ENCODE peak calls at places on chromosomes 2 and 18, in six cellular contexts. One of them, this sample, is unnamed. For H3K9me3, the result is how much of the 10 kb centered on the place peaks cover.

GRCh38 chr2:190517468-190517867 is 17.1 kb downstream of the NEMP2 start:
- DNase-seq in OCI-LY7: no peak
- DNase-seq in K562: no peak
- DNase-seq in CD8-positive, alpha-beta memory T cell: no peak
- DNase-seq in HCT116: no peak
- DNase-seq in WERI-Rb-1: no peak
- DNase-seq in this sample: no peak

GRCh38 chr2:110718990-110719389 is 13.4 kb upstream of the ACOXL start:
- DNase-seq in CD8-positive, alpha-beta memory T cell: no peak
- DNase-seq in OCI-LY7: no peak
- DNase-seq in K562: no peak
- DNase-seq in WERI-Rb-1: no peak
- DNase-seq in HCT116: no peak
- DNase-seq in this sample: no peak

GRCh38 chr2:11121099-11121822 is 34.0 kb upstream of the SLC66A3 start:
- DNase-seq in CD8-positive, alpha-beta memory T cell: no peak
- DNase-seq in WERI-Rb-1: peak
- DNase-seq in HCT116: no peak
- DNase-seq in OCI-LY7: no peak
- DNase-seq in K562: no peak
- DNase-seq in this sample: no peak

GRCh38 chr2:199738723-199739412 is 112.1 kb downstream of the FTCDNL1 start:
- DNase-seq in HCT116: no peak
- DNase-seq in WERI-Rb-1: no peak
- DNase-seq in K562: no peak
- DNase-seq in CD8-positive, alpha-beta memory T cell: no peak
- DNase-seq in OCI-LY7: no peak
- DNase-seq in this sample: no peak

GRCh38 chr18:66900837-66901236 is 296.9 kb upstream of the CDH19 start:
- DNase-seq in CD8-positive, alpha-beta memory T cell: no peak
- DNase-seq in WERI-Rb-1: no peak
- DNase-seq in HCT116: no peak
- DNase-seq in K562: no peak
- DNase-seq in OCI-LY7: no peak
- DNase-seq in this sample: no peak

GRCh38 chr18:12839526-12840196 is 44.4 kb downstream of the PTPN2 start:
- DNase-seq in HCT116: no peak
- DNase-seq in OCI-LY7: peak
- DNase-seq in WERI-Rb-1: no peak
- DNase-seq in CD8-positive, alpha-beta memory T cell: no peak
- DNase-seq in K562: no peak
- DNase-seq in this sample: no peak

GRCh38 chr18:37570336-37570930 is 4.8 kb upstream of the CELF4 start:
- DNase-seq in CD8-positive, alpha-beta memory T cell: no peak
- DNase-seq in OCI-LY7: no peak
- DNase-seq in K562: no peak
- DNase-seq in WERI-Rb-1: peak
- DNase-seq in HCT116: no peak
- DNase-seq in this sample: no peak

GRCh38 chr2:85394256-85394655 is 15.9 kb downstream of the CAPG start:
- DNase-seq in K562: no peak
- DNase-seq in WERI-Rb-1: no peak
- DNase-seq in HCT116: no peak
- DNase-seq in CD8-positive, alpha-beta memory T cell: no peak
- DNase-seq in OCI-LY7: no peak
- DNase-seq in this sample: no peak

GRCh38 chr2:202718614-202719013 is 83.8 kb downstream of the FAM117B start:
- DNase-seq in OCI-LY7: no peak
- DNase-seq in CD8-positive, alpha-beta memory T cell: no peak
- DNase-seq in HCT116: peak
- DNase-seq in WERI-Rb-1: no peak
- DNase-seq in K562: no peak
- DNase-seq in this sample: no peak

GRCh38 chr2:36861896-36862295 is 104.4 kb downstream of the STRN start:
- DNase-seq in HCT116: no peak
- DNase-seq in CD8-positive, alpha-beta memory T cell: no peak
- DNase-seq in WERI-Rb-1: no peak
- DNase-seq in K562: no peak
- DNase-seq in OCI-LY7: no peak
- DNase-seq in this sample: no peak

GRCh38 chr2:150681120-150681796 is 193.8 kb upstream of the RND3 start:
- DNase-seq in HCT116: no peak
- DNase-seq in OCI-LY7: no peak
- DNase-seq in CD8-positive, alpha-beta memory T cell: no peak
- DNase-seq in K562: no peak
- DNase-seq in WERI-Rb-1: no peak
- DNase-seq in this sample: no peak

GRCh38 chr2:231270221-231271114 is 72.0 kb downstream of the ARMC9 start:
- DNase-seq in K562: no peak
- DNase-seq in HCT116: no peak
- DNase-seq in WERI-Rb-1: no peak
- DNase-seq in CD8-positive, alpha-beta memory T cell: no peak
- DNase-seq in OCI-LY7: no peak
- DNase-seq in this sample: no peak

GRCh38 chr2:101277111-101277510 is 24.4 kb downstream of the CNOT11 start:
- DNase-seq in HCT116: no peak
- DNase-seq in CD8-positive, alpha-beta memory T cell: no peak
- DNase-seq in K562: no peak
- DNase-seq in WERI-Rb-1: peak
- DNase-seq in OCI-LY7: no peak
- DNase-seq in this sample: no peak

GRCh38 chr2:66217039-66217438 is 217.9 kb upstream of the MEIS1 start:
- DNase-seq in CD8-positive, alpha-beta memory T cell: no peak
- DNase-seq in HCT116: no peak
- DNase-seq in WERI-Rb-1: no peak
- DNase-seq in OCI-LY7: no peak
- DNase-seq in K562: no peak
- DNase-seq in this sample: no peak
- H3K9me3 ChIP-seq in CD8-positive, alpha-beta memory T cell: under half
- H3K9me3 ChIP-seq in HCT116: under half
- H3K9me3 ChIP-seq in WERI-Rb-1: under half
- H3K9me3 ChIP-seq in OCI-LY7: under half
- H3K9me3 ChIP-seq in K562: under half
- H3K9me3 ChIP-seq in this sample: under half

DNA sequence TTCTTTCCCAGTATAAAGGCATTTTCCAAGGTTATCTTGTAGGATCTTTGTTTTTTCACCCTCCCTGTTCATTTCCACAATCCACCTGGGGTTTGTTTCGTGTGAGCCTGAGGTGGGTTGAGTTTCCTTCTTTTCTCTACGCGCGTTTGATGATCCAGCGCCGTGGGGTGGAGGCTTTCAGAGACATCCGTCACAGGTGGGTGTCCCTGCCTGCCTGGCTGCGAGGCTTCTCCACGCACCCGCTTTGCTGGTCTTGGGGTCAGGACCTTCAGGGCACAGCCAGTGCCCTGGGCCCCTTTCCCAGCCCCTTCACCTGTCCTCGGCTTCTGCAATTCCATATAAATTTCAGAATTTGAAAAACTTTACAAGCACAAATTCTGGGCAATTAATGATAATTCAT is 109.0 kb upstream of the ALKAL2 start:
- DNase-seq in K562: no peak
- DNase-seq in CD8-positive, alpha-beta memory T cell: no peak
- DNase-seq in WERI-Rb-1: no peak
- DNase-seq in HCT116: no peak
- DNase-seq in OCI-LY7: no peak
- DNase-seq in this sample: no peak
- H3K9me3 ChIP-seq in K562: under half
- H3K9me3 ChIP-seq in CD8-positive, alpha-beta memory T cell: under half
- H3K9me3 ChIP-seq in WERI-Rb-1: under half
- H3K9me3 ChIP-seq in HCT116: under half
- H3K9me3 ChIP-seq in OCI-LY7: under half
- H3K9me3 ChIP-seq in this sample: under half

DNA sequence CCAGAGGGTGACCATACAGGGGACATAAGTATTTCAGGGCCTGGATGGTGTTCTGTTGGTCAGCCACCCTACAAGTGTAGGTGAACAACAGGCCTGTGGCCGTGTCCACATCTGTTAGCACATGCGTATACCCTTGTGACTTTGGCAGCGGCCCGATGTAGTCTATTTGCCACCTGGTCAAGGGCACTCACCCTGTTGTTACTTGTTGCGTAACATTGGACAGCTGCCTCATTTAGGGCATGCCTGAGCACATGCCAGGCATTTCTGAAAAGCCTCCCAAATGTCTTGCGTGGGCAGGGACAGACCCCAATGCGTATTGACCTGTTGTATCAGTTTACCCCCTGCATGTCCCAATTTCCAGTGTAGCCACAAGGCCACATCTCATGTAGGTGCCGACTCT is 235.0 kb downstream of the MBD5 start:
- DNase-seq in WERI-Rb-1: no peak
- DNase-seq in K562: no peak
- DNase-seq in HCT116: no peak
- DNase-seq in OCI-LY7: no peak
- DNase-seq in CD8-positive, alpha-beta memory T cell: no peak
- DNase-seq in this sample: no peak
- H3K9me3 ChIP-seq in WERI-Rb-1: under half
- H3K9me3 ChIP-seq in K562: under half
- H3K9me3 ChIP-seq in HCT116: under half
- H3K9me3 ChIP-seq in OCI-LY7: under half
- H3K9me3 ChIP-seq in CD8-positive, alpha-beta memory T cell: under half
- H3K9me3 ChIP-seq in this sample: under half

DNA sequence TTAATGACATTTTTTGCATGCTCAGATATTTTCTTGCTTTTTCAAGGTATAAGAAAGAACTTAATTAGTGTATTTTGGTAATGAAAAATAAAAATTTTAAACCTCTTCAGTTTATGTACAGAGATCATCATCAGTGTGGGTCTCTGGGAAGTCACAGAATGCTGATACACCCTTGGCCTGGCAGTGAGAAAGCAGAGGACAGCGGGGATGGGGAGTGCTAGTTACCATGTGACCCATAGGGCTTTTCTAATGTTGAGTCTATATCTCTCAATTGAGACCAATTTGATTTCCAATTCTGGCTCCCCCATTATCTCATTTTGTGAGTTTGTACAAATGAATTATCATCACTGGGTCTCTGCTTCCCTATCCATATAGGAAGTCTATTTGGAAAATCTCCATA is 305.7 kb downstream of the CYRIA start:
- DNase-seq in HCT116: no peak
- DNase-seq in K562: no peak
- DNase-seq in OCI-LY7: no peak
- DNase-seq in WERI-Rb-1: no peak
- DNase-seq in CD8-positive, alpha-beta memory T cell: no peak
- DNase-seq in this sample: no peak
- H3K9me3 ChIP-seq in HCT116: under half
- H3K9me3 ChIP-seq in K562: under half
- H3K9me3 ChIP-seq in OCI-LY7: under half
- H3K9me3 ChIP-seq in WERI-Rb-1: under half
- H3K9me3 ChIP-seq in CD8-positive, alpha-beta memory T cell: under half
- H3K9me3 ChIP-seq in this sample: under half

GRCh38 chr2:63300835-63301234 is 250.2 kb downstream of the OTX1 start:
- DNase-seq in OCI-LY7: peak
- DNase-seq in WERI-Rb-1: no peak
- DNase-seq in HCT116: peak
- DNase-seq in CD8-positive, alpha-beta memory T cell: no peak
- DNase-seq in K562: peak
- DNase-seq in this sample: no peak
- H3K9me3 ChIP-seq in OCI-LY7: under half
- H3K9me3 ChIP-seq in WERI-Rb-1: under half
- H3K9me3 ChIP-seq in HCT116: under half
- H3K9me3 ChIP-seq in CD8-positive, alpha-beta memory T cell: under half
- H3K9me3 ChIP-seq in K562: under half
- H3K9me3 ChIP-seq in this sample: under half